ENCODE peak calls at places on chromosomes 12 and 14, in nine cellular contexts. P, S, J, Q, A, U, Z, W and V are unnamed samples. For H3K4me1, the result is how much of the 10 kb centered on the place peaks cover.

GRCh38 chr14:85580536-85581165 is 50.7 kb downstream of the FLRT2 start:
- DNase-seq in P (peak), A (no peak), S (no peak), W (no peak), Z (no peak), Q (no peak), U (peak), J (no peak), V (no peak)

GRCh38 chr12:66036317-66036716 is 94.2 kb downstream of the LLPH start:
- DNase-seq in S (peak), P (peak), Z (peak), A (no peak), J (no peak), Q (no peak), U (peak), W (peak), V (no peak)

GRCh38 chr12:49024543-49024942 is 6.0 kb upstream of the PRKAG1 start:
- DNase-seq in P (no peak), Z (no peak), J (no peak), U (no peak), Q (no peak), A (no peak), W (no peak), S (no peak), V (no peak)

GRCh38 chr12:124520258-124520657 is 47.2 kb downstream of the NCOR2 start:
- DNase-seq in S (no peak), Z (peak), J (no peak), U (peak), Q (no peak), A (no peak), W (peak), P (peak), V (peak)

GRCh38 chr14:22610931-22611330 is 12.8 kb downstream of the ABHD4 start:
- DNase-seq in S (no peak), P (no peak), Z (no peak), W (no peak), J (no peak), Q (no peak), U (no peak), A (no peak), V (no peak)

GRCh38 chr14:60655114-60655897 is 6.0 kb upstream of the SIX1 start:
- DNase-seq in P (no peak), W (no peak), Q (peak), S (no peak), A (no peak), U (no peak), Z (no peak), J (no peak), V (no peak)

GRCh38 chr12:50132505-50133135 is 20.6 kb downstream of the COX14 start:
- DNase-seq in Q (no peak), A (no peak), P (no peak), W (no peak), Z (no peak), J (peak), S (peak), U (peak), V (no peak)

GRCh38 chr14:95433094-95433478 is 83.4 kb downstream of the SYNE3 start:
- DNase-seq in Q (no peak), P (no peak), S (no peak), W (no peak), Z (no peak), U (no peak), A (no peak), J (no peak), V (no peak)

GRCh38 chr12:12349711-12350665 is at the start of gene MANSC1:
- DNase-seq in Z (peak), U (peak), Q (peak), A (peak), S (peak), J (peak), P (no peak), W (peak), V (peak)

GRCh38 chr14:104749111-104749649 is 3.8 kb upstream of the SIVA1 start:
- DNase-seq in Z (peak), A (no peak), Q (peak), P (peak), W (no peak), S (no peak), J (peak), U (peak), V (peak)

GRCh38 chr14:58243790-58244555 is 670 bp upstream of the PSMA3 start:
- DNase-seq in A (no peak), P (peak), J (peak), W (no peak), S (peak), Z (no peak), U (peak), Q (no peak), V (no peak)

GRCh38 chr12:14257303-14257733 is 108.2 kb upstream of the ATF7IP start:
- DNase-seq in P (no peak), J (no peak), Q (no peak), W (no peak), A (no peak), U (no peak), Z (no peak), S (no peak), V (peak)

GRCh38 chr12:14259481-14260010 is 105.9 kb upstream of the ATF7IP start:
- DNase-seq in Z (no peak), J (no peak), P (no peak), W (no peak), U (no peak), A (no peak), Q (no peak), S (no peak), V (no peak)

GRCh38 chr12:14258468-14258947 is 107.0 kb upstream of the ATF7IP start:
- DNase-seq in Q (no peak), J (no peak), Z (peak), P (no peak), U (no peak), W (no peak), S (peak), A (no peak), V (peak)

GRCh38 chr12:14256555-14257169 is 108.8 kb upstream of the ATF7IP start:
- DNase-seq in Q (peak), S (peak), Z (peak), U (peak), P (peak), J (peak), W (peak), A (peak), V (peak)

GRCh38 chr12:14257734-14258467 is 107.6 kb upstream of the ATF7IP start:
- DNase-seq in Q (peak), S (peak), A (peak), Z (peak), J (peak), U (peak), P (peak), W (peak), V (peak)
- H3K4me1 ChIP-seq in Q (under half), S (under half), A (under half), Z (under half), J (under half), U (under half), P (under half), W (under half), V (under half)

GRCh38 chr12:14394317-14395058 is 29.0 kb downstream of the ATF7IP start:
- DNase-seq in W (no peak), Q (no peak), A (no peak), U (peak), S (peak), J (peak), P (peak), Z (no peak), V (no peak)
- TF ChIP-seq CTCF in W (peak), Q (peak), A (peak), U (no peak), S (peak), J (peak), P (peak), Z (no peak), V (no peak)

GRCh38 chr14:91127924-91128323 is 14.1 kb downstream of the DGLUCY start:
- DNase-seq in P (no peak), Q (no peak), S (no peak), U (no peak), W (no peak), Z (no peak), J (no peak), A (no peak), V (no peak)
- H3K4me3 ChIP-seq in P (no peak), Q (no peak), S (no peak), U (no peak), W (no peak), Z (no peak), J (no peak), A (no peak), V (no peak)

GRCh38 chr12:64670039-64670438 is 59.7 kb downstream of the RASSF3 start:
- DNase-seq in W (no peak), U (no peak), J (no peak), S (no peak), P (no peak), Z (no peak), A (peak), Q (no peak), V (no peak)
- H3K4me1 ChIP-seq in W (half or more), U (under half), J (half or more), S (half or more), P (under half), Z (under half), A (under half), Q (half or more), V (half or more)

GRCh38 chr12:83821967-83822366 is 1090.6 kb downstream of the SLC6A15 start:
- DNase-seq in Z (no peak), P (no peak), Q (no peak), W (no peak), J (no peak), U (no peak), S (no peak), A (no peak), V (no peak)

GRCh38 chr12:83827860-83828259 is 1084.7 kb downstream of the SLC6A15 start:
- DNase-seq in P (no peak), J (no peak), A (no peak), Z (no peak), Q (peak), U (no peak), S (no peak), W (peak), V (no peak)

GRCh38 chr12:83827193-83827592 is 1085.4 kb downstream of the SLC6A15 start:
- DNase-seq in P (no peak), J (no peak), Z (no peak), Q (no peak), S (no peak), U (no peak), W (no peak), A (no peak), V (no peak)

GRCh38 chr12:83823386-83824045 is 1089.1 kb downstream of the SLC6A15 start:
- DNase-seq in W (peak), P (no peak), Q (peak), A (no peak), S (peak), U (no peak), J (peak), Z (no peak), V (no peak)

DNA sequence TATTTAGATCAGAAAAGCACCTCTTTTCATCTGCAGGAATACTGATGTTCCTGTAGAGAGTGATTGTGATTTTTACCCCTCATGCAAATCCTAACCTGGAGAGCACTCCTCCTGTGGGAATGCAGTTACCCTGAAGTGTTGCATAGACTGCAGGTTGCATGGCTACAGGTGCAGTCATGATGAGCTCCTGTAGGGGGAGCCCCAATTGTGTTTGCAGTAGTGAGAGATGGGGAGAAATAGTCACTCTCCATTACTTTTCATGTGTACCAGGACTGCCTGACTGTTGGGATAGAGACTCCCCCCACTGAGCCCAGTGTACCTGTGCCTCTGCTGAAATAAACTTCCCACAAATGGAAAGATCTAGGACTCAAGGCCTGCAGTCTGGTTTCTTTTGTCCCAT is 1086.5 kb downstream of the SLC6A15 start:
- DNase-seq in J (peak), W (peak), U (no peak), Q (peak), Z (no peak), P (no peak), S (peak), A (no peak), V (no peak)
- TF ChIP-seq CTCF in J (peak), W (peak), U (peak), Q (peak), Z (no peak), P (peak), S (peak), A (peak), V (peak)

GRCh38 chr12:122949405-122949804 is 16.9 kb downstream of the ABCB9 start:
- DNase-seq in Q (no peak), W (no peak), J (no peak), A (no peak), U (no peak), Z (peak), S (no peak), P (no peak), V (no peak)
- H3K4me3 ChIP-seq in Q (no peak), W (no peak), J (no peak), A (no peak), U (no peak), Z (no peak), S (no peak), P (no peak), V (no peak)

DNA sequence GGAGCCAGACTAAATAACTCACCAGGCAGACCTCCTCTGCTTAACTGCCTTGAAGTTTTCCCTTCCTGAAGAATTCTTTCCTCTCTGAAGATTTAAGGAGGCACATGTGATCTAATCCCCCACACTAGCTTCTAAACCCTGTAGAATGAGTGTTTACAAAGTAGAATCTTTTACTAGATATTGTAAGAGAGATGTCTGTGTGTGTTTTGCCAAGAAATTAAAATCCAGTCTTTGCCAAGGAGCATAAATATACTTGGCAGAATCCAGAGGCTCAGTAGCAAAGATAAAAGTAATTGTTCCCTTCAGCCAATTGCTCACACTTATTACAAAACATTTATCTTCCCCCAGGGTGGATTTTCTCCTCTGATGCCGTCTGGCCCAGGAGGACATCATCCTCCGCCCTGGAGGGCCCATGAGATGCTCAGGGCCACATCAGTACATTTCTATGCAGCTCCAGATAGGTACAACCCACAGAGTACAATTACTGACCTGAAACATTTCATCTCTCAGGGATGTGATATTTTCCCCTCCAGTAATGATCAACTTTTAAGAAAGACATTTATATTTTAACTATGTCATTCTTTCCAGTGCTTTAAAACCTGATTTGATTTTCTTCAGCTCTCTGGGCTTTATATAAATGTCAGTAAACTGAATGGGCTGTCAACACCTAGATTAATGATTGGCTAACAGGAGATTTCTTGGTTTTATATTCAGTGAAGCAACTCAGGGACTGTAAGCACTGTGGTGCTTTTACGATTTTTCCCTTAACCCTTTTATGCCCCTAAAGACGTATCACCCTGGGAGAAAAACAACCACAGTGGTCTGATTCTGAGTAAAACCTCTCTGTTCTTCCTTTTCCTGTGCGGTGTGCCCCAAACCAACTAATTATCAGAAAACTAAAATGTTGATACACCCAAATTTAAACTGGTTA is 37.7 kb downstream of the PTGER2 start:
- DNase-seq in S (no peak), U (peak), P (peak), A (no peak), Z (no peak), Q (no peak), W (no peak), J (no peak), V (no peak)
- H3K4me1 ChIP-seq in S (under half), U (under half), P (under half), A (under half), Z (under half), Q (under half), W (under half), J (under half), V (under half)

DNA sequence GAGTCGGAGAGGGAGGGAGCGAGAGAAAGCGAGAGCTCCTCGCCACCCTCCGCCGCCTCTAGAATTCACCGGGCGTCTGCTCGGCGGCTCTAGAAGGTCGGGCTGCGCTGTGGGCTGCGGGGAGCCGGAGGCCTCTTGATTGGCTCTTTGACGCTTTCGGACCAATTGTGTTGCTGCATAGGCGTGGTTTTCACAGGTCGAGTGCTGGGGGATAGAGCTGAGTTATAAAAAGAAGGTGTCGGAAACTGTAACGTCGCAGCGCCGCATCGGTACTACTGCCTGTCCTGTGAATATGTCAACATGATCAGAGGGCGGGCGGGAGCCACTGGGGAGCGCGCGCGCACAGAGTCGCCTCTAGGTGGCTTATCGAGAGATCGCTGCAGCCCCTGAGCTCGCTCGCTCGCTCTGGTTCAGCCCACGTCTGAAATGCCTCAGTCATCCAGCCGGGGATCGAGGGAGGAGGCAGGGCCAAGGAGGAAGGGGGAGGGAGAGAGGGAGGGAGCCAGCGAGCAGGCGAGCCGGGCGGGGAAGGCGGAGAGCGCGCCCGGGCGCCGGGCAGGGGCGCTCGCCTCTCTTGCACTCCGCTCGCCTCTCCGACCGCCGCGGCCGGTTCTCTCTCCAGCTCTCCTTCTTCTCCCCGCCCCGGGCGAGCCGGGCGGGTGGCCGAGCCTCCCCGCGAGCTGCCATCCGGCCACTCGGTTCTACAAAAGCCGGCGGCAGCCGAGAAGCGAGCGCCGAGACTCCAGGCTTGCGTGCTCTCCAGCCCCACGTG is at the start of gene TBX3:
- DNase-seq in P (peak), S (peak), J (peak), W (peak), A (peak), Q (peak), U (peak), Z (peak), V (peak)
- TF ChIP-seq CTCF in P (peak), S (peak), J (peak), W (peak), A (peak), Q (peak), U (peak), Z (peak), V (peak)

GRCh38 chr12:57219993-57220728 is 3.6 kb downstream of the NXPH4 start:
- DNase-seq in J (no peak), W (no peak), S (no peak), P (no peak), Q (no peak), U (no peak), Z (no peak), A (no peak), V (no peak)
- H3K4me3 ChIP-seq in J (no peak), W (no peak), S (no peak), P (no peak), Q (peak), U (no peak), Z (no peak), A (no peak), V (no peak)

GRCh38 chr14:70893842-70894237 is 13.4 kb upstream of the PCNX1 start:
- DNase-seq in A (no peak), J (no peak), S (no peak), Q (no peak), U (no peak), P (no peak), Z (no peak), W (no peak), V (no peak)
- H3K4me1 ChIP-seq in A (under half), J (under half), S (under half), Q (under half), U (under half), P (under half), Z (under half), W (under half), V (under half)